ENCODE peak calls at places on chromosomes 7 and 10, in ten cellular contexts. H is astrocyte of the spinal cord, X is cardiac muscle cell, R is esophagus muscularis mucosa, O is lower leg skin, G is K562, T is heart right ventricle, D is fibroblast of lung, N is endothelial cell, P is HFF-Myc. M is an unnamed sample.

GRCh38 chr7:146129296-146129695 is 12.7 kb downstream of the CNTNAP2 start:
- DNase-seq in H (no peak), X (no peak), R (no peak), O (no peak), G (no peak), T (no peak), D (no peak), N (no peak), P (no peak), M (no peak)

GRCh38 chr7:29285861-29286260 is 91.3 kb downstream of the CHN2 start:
- DNase-seq in H (no peak), X (no peak), R (no peak), O (no peak), G (no peak), T (no peak), D (no peak), N (no peak), P (no peak), M (no peak)

GRCh38 chr10:58335306-58336005 is 650 bp downstream of the UBE2D1 start:
- DNase-seq in H (peak), X (peak), R (no peak), O (no peak), G (peak), T (peak), D (no peak), N (peak), P (no peak), M (no peak)

GRCh38 chr7:46155367-46155766 is 234.3 kb upstream of the IGFBP3 start:
- DNase-seq in H (no peak), X (no peak), R (no peak), O (no peak), G (no peak), T (no peak), D (no peak), N (no peak), P (no peak), M (no peak)

GRCh38 chr7:33928986-33929385 is 23.6 kb downstream of the BMPER start:
- DNase-seq in H (no peak), X (no peak), R (no peak), O (no peak), G (no peak), T (no peak), D (no peak), N (no peak), P (no peak), M (no peak)

GRCh38 chr7:111212857-111213523 is 122.1 kb downstream of the LRRN3 start:
- DNase-seq in H (no peak), X (no peak), R (no peak), O (no peak), G (no peak), T (no peak), D (no peak), N (no peak), P (no peak), M (no peak)

GRCh38 chr7:63028376-63029206 is 970.1 kb upstream of the ZNF722 start:
- DNase-seq in H (no peak), X (no peak), R (peak), O (peak), G (no peak), T (no peak), D (no peak), N (no peak), P (no peak), M (peak)

GRCh38 chr7:152435384-152436278 is at the start of gene KMT2C:
- DNase-seq in H (peak), X (peak), R (no peak), O (peak), G (peak), T (peak), D (peak), N (peak), P (no peak), M (no peak)

GRCh38 chr7:76262683-76263402 is 39.6 kb upstream of the HSPB1 start:
- DNase-seq in H (peak), X (peak), R (no peak), O (no peak), G (peak), T (peak), D (peak), N (peak), P (peak), M (no peak)

GRCh38 chr10:112173201-112173600 is 10.4 kb downstream of the GPAM start:
- DNase-seq in H (no peak), X (no peak), R (no peak), O (no peak), G (no peak), T (no peak), D (no peak), N (no peak), P (no peak), M (no peak)

GRCh38 chr10:79938728-79939380 is 10.1 kb downstream of the SFTPD start:
- DNase-seq in H (no peak), X (no peak), R (peak), O (peak), G (no peak), T (peak), D (no peak), N (peak), P (no peak), M (peak)

GRCh38 chr7:47183896-47184629 is 397.8 kb downstream of the TNS3 start:
- DNase-seq in H (no peak), X (no peak), R (no peak), O (no peak), G (no peak), T (no peak), D (no peak), N (no peak), P (no peak), M (no peak)

GRCh38 chr10:79221110-79222051 is 125.9 kb upstream of the PPIF start:
- DNase-seq in H (peak), X (peak), R (no peak), O (no peak), G (no peak), T (peak), D (peak), N (no peak), P (peak), M (no peak)

GRCh38 chr7:128137096-128137655 is 103.9 kb upstream of the LEP start:
- DNase-seq in H (peak), X (peak), R (peak), O (no peak), G (no peak), T (no peak), D (peak), N (no peak), P (peak), M (peak)

GRCh38 chr7:100432053-100432452 is 2.4 kb downstream of the MEPCE start:
- DNase-seq in H (no peak), X (no peak), R (no peak), O (no peak), G (no peak), T (no peak), D (no peak), N (no peak), P (no peak), M (no peak)

GRCh38 chr7:152145853-152146466 is 120.5 kb downstream of the GALNT11 start:
- DNase-seq in H (peak), X (peak), R (no peak), O (no peak), G (no peak), T (no peak), D (peak), N (peak), P (peak), M (no peak)

GRCh38 chr10:110535958-110536891 is 31.3 kb upstream of the SMC3 start:
- DNase-seq in H (peak), X (peak), R (peak), O (no peak), G (peak), T (peak), D (peak), N (no peak), P (no peak), M (no peak)

GRCh38 chr7:131244259-131244852 is 83.3 kb upstream of the MKLN1 start:
- DNase-seq in H (peak), X (peak), R (peak), O (peak), G (peak), T (no peak), D (peak), N (no peak), P (peak), M (no peak)

GRCh38 chr7:6395898-6396582 is 51.7 kb downstream of the DAGLB start:
- DNase-seq in H (no peak), X (no peak), R (no peak), O (no peak), G (no peak), T (no peak), D (no peak), N (no peak), P (no peak), M (no peak)

GRCh38 chr10:117373848-117374505 is 1.3 kb downstream of the PDZD8 start:
- DNase-seq in H (peak), X (peak), R (no peak), O (peak), G (peak), T (peak), D (peak), N (peak), P (no peak), M (no peak)

GRCh38 chr10:102779680-102780079 is 35.9 kb downstream of the WBP1L start:
- DNase-seq in H (no peak), X (no peak), R (no peak), O (no peak), G (peak), T (peak), D (no peak), N (no peak), P (no peak), M (no peak)

GRCh38 chr10:81594991-81595390 is 280.0 kb upstream of the NRG3 start:
- DNase-seq in H (no peak), X (no peak), R (no peak), O (no peak), G (no peak), T (no peak), D (no peak), N (no peak), P (no peak), M (no peak)

GRCh38 chr10:103499881-103500280 is 6.4 kb downstream of the NEURL1 start:
- DNase-seq in H (no peak), X (no peak), R (no peak), O (no peak), G (no peak), T (no peak), D (no peak), N (no peak), P (no peak), M (no peak)

GRCh38 chr7:130719550-130719949 is 14.5 kb downstream of the KLF14 start:
- DNase-seq in H (no peak), X (peak), R (no peak), O (no peak), G (no peak), T (no peak), D (no peak), N (no peak), P (no peak), M (no peak)

GRCh38 chr10:87691515-87692070 is 31.9 kb downstream of the PAPSS2 start:
- DNase-seq in H (no peak), X (no peak), R (no peak), O (no peak), G (peak), T (no peak), D (no peak), N (no peak), P (no peak), M (no peak)

GRCh38 chr7:27156508-27156898 is at the start of gene HOXA7:
- DNase-seq in H (peak), X (no peak), R (no peak), O (peak), G (no peak), T (no peak), D (peak), N (no peak), P (no peak), M (no peak)

GRCh38 chr7:33719059-33719581 is 186.2 kb upstream of the BMPER start:
- DNase-seq in H (no peak), X (peak), R (no peak), O (peak), G (no peak), T (peak), D (peak), N (no peak), P (no peak), M (no peak)

GRCh38 chr10:125115409-125115808 is 45.0 kb downstream of the CTBP2 start:
- DNase-seq in H (no peak), X (no peak), R (no peak), O (no peak), G (no peak), T (no peak), D (no peak), N (no peak), P (no peak), M (no peak)

GRCh38 chr7:144670251-144670650 is 165.6 kb downstream of the TPK1 start:
- DNase-seq in H (peak), X (peak), R (no peak), O (no peak), G (no peak), T (no peak), D (peak), N (no peak), P (no peak), M (no peak)

GRCh38 chr7:140304071-140304799 is 94.1 kb downstream of the SLC37A3 start:
- DNase-seq in H (peak), X (peak), R (no peak), O (peak), G (peak), T (no peak), D (peak), N (no peak), P (peak), M (no peak)

GRCh38 chr10:120943542-120943941 is 92.4 kb downstream of the WDR11 start:
- DNase-seq in H (no peak), X (no peak), R (no peak), O (peak), G (no peak), T (no peak), D (no peak), N (no peak), P (no peak), M (no peak)
- TF ChIP-seq CTCF in H (no peak), X (no peak), R (no peak), O (no peak), G (no peak), T (no peak), D (no peak), N (no peak), P (no peak), M (no peak)

GRCh38 chr10:63922714-63923317 is 401.6 kb downstream of the REEP3 start:
- DNase-seq in H (no peak), X (no peak), R (no peak), O (no peak), G (no peak), T (no peak), D (no peak), N (no peak), P (no peak), M (no peak)
- TF ChIP-seq CTCF in H (no peak), X (no peak), R (no peak), O (no peak), G (no peak), T (no peak), D (no peak), N (no peak), P (no peak), M (no peak)

DNA sequence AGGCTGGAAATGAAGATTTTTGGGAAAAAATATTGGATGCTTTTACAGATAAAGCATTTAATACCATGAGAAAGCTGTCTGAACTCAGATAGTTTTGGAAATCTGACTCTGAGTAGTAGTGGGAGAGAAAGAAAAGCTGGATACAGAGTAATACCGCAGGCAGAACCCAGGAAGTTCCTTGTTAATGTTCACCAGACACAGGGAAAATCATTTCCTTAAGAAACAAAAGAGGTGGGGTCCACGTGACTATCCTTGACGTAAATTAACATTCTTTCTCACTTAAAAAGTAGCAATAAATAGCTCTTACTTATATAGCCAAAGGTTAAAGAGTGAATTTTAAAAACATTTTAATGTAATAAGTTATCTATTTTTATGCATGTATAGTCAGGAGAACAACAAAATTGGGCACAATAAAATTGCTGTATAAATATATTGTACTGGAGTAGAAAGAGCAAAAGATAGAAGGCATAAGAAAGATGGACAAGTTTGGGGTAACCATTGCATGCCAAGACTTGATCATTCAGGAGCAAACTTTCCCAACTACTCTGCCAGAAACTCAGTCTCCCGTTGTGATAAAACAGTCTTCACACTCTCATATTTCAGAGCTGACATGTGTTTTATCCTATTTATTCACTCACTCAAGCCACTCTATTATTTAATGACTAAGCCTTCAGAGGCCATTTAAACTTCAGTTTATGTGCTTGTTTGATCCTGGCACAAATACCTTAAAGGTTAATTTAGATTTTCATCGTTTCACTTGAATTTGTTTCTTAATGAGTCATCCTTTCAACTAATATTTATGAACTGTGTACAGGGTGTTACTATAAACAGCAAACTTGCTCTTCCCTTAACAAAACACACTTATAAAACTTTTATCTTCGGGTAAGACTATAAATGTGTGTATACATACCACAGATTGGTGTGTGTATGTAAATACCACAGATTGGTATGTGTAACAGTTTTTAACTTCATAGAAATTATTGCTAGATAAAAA is 143.1 kb downstream of the GNAI1 start:
- DNase-seq in H (peak), X (peak), R (no peak), O (no peak), G (no peak), T (peak), D (peak), N (no peak), P (peak), M (no peak)
- TF ChIP-seq CTCF in H (no peak), X (no peak), R (no peak), O (no peak), G (no peak), T (no peak), D (no peak), N (no peak), P (no peak), M (no peak)

GRCh38 chr7:38318803-38319416 is 45.5 kb upstream of the TARP start:
- DNase-seq in H (peak), X (peak), R (no peak), O (no peak), G (peak), T (peak), D (peak), N (peak), P (peak), M (no peak)
- TF ChIP-seq CTCF in H (peak), X (peak), R (peak), O (no peak), G (peak), T (peak), D (peak), N (peak), P (peak), M (peak)

GRCh38 chr10:3877092-3878000 is 92.3 kb upstream of the KLF6 start:
- DNase-seq in H (no peak), X (no peak), R (no peak), O (no peak), G (no peak), T (no peak), D (peak), N (no peak), P (no peak), M (no peak)
- TF ChIP-seq CTCF in H (no peak), X (no peak), R (no peak), O (no peak), G (no peak), T (no peak), D (no peak), N (no peak), P (no peak), M (no peak)

GRCh38 chr7:116800594-116800993 is 61.8 kb upstream of the CAPZA2 start:
- DNase-seq in H (no peak), X (no peak), R (no peak), O (no peak), G (no peak), T (no peak), D (no peak), N (no peak), P (no peak), M (no peak)

GRCh38 chr7:116804459-116804858 is 57.9 kb upstream of the CAPZA2 start:
- DNase-seq in H (no peak), X (no peak), R (no peak), O (no peak), G (no peak), T (no peak), D (no peak), N (no peak), P (no peak), M (no peak)

GRCh38 chr7:116801092-116801710 is 61.2 kb upstream of the CAPZA2 start:
- DNase-seq in H (peak), X (peak), R (no peak), O (no peak), G (no peak), T (no peak), D (peak), N (no peak), P (peak), M (no peak)

GRCh38 chr7:116802144-116802747 is 60.1 kb upstream of the CAPZA2 start:
- DNase-seq in H (peak), X (no peak), R (no peak), O (no peak), G (no peak), T (no peak), D (no peak), N (no peak), P (no peak), M (no peak)

GRCh38 chr7:116802784-116803183 is 59.6 kb upstream of the CAPZA2 start:
- DNase-seq in H (peak), X (peak), R (peak), O (no peak), G (peak), T (peak), D (peak), N (peak), P (peak), M (no peak)
- TF ChIP-seq CTCF in H (peak), X (peak), R (peak), O (no peak), G (peak), T (peak), D (peak), N (peak), P (peak), M (peak)

DNA sequence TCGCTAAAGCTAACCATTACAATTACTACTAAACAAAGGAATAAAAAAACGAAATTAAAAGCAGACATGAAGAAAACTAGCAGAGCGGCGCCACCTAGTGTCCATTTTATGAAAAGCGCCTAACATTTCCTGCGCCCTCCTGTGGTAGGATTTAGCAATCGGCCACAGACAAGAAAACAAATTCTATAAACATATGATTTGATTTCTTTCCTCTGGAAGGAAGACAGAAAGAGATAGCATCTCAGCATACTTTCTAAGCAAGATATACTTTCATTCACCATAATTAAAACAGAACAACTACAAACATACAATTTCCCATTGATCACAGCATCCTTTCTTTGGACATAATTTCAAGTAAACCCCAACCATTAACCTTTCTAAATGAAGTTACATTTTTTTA is 337.7 kb upstream of the NPVF start:
- DNase-seq in H (peak), X (peak), R (peak), O (peak), G (peak), T (peak), D (peak), N (peak), P (peak), M (no peak)
- TF ChIP-seq CTCF in H (peak), X (peak), R (peak), O (peak), G (peak), T (peak), D (peak), N (peak), P (peak), M (peak)

DNA sequence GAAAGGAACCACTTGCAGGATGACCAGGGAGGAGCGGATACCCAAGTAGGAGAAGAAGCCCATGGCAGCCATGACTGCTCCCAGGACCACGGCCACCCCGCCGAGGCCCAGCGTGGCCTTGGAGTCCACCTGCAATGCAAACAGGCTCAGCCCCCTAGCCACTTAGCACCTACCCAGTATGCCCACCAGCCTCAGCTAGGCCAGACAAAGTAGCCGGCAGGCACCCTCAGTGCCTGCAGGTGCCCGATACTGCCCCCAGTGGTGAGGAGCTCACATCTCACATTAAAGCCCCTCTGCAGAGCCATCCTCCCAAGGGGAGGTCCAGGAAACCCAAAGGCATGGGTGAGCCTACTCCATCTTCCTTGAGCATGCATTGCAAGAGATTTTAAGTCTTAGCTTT is 6.6 kb downstream of the NPC1L1 start:
- DNase-seq in H (peak), X (peak), R (no peak), O (no peak), G (peak), T (no peak), D (peak), N (peak), P (no peak), M (no peak)
- TF ChIP-seq CTCF in H (peak), X (peak), R (peak), O (no peak), G (peak), T (peak), D (peak), N (peak), P (peak), M (peak)